ENCODE peak calls at places on chromosome 21, in ten cellular contexts. C, H, D, K, N, Y, U, V, Q and T are unnamed samples.
A peak's percentile ranks its signal among the peaks of the same experiment; 100 is the strongest.

GRCh38 chr21:36320421-36321324 is 676 bp downstream of the MORC3 start:
- DNase-seq in K (peak; percentile 55), Q (peak; percentile 64), V (peak; percentile 51), Y (peak; percentile 61), D (no peak), H (peak; percentile 65), C (peak; percentile 77), U (peak; percentile 85), N (peak; percentile 71), T (peak; percentile 66)

GRCh38 chr21:41630249-41630648 is 122.3 kb upstream of the TMPRSS2 start:
- DNase-seq in C (no peak), N (peak; percentile 37), K (peak; percentile 99), D (no peak), Y (peak; percentile 89), U (peak; percentile 58), V (no peak), Q (peak; percentile 83), H (no peak), T (no peak)

GRCh38 chr21:26801524-26801923 is 43.7 kb downstream of the ADAMTS1 start:
- DNase-seq in K (peak; percentile 45), C (no peak), Q (no peak), N (no peak), U (no peak), Y (no peak), H (peak; percentile 39), V (no peak), D (no peak), T (no peak)

GRCh38 chr21:41813226-41813625 is 46.4 kb upstream of the RIPK4 start:
- DNase-seq in K (no peak), Y (no peak), U (no peak), V (no peak), C (no peak), D (no peak), N (no peak), Q (no peak), H (no peak), T (no peak)

GRCh38 chr21:20698585-20698984 is 299.6 kb upstream of the NCAM2 start:
- DNase-seq in U (peak; percentile 70), K (no peak), D (no peak), N (no peak), V (no peak), H (no peak), C (no peak), Q (no peak), Y (no peak), T (no peak)

GRCh38 chr21:14074177-14074576 is 136.6 kb downstream of the LIPI start:
- DNase-seq in V (no peak), Y (no peak), D (no peak), H (no peak), U (no peak), C (no peak), K (no peak), Q (no peak), N (no peak), T (peak; percentile 16)

GRCh38 chr21:38388219-38388618 is 110.1 kb downstream of the ERG start:
- DNase-seq in Q (no peak), K (no peak), D (no peak), N (no peak), V (peak; percentile 5), C (no peak), H (no peak), Y (no peak), U (no peak), T (no peak)

GRCh38 chr21:28561772-28562171 is 430.9 kb downstream of the LTN1 start:
- DNase-seq in H (no peak), C (no peak), K (no peak), Q (no peak), Y (no peak), U (no peak), V (no peak), D (no peak), N (no peak), T (no peak)